ENCODE peak calls at places on chromosomes 7 and 10, in four cellular contexts. One of them, this sample, is unnamed.

GRCh38 chr7:105691692-105692564 is 110.6 kb upstream of the EFCAB10 start:
- DNase-seq in activated T-cell treated with anti-CD3 and anti-CD28 coated beads for 1 hour: peak; percentile 51
- DNase-seq in activated CD4-positive, alpha-beta T cell treated with anti-CD3 and anti-CD28 coated beads, Interleukin-2, amount 10 ng/mL, durations not matched to agents 7 days and 5 days: peak; percentile 67
- DNase-seq in HL-60: no peak
- DNase-seq in this sample: peak; percentile 71

GRCh38 chr10:69769395-69769989 is 32.2 kb upstream of the COL13A1 start:
- DNase-seq in activated T-cell treated with anti-CD3 and anti-CD28 coated beads for 1 hour: no peak
- DNase-seq in activated CD4-positive, alpha-beta T cell treated with anti-CD3 and anti-CD28 coated beads, Interleukin-2, amount 10 ng/mL, durations not matched to agents 7 days and 5 days: no peak
- DNase-seq in HL-60: no peak
- DNase-seq in this sample: no peak

GRCh38 chr10:116756277-116756676 is 13.9 kb upstream of the HSPA12A start:
- DNase-seq in activated T-cell treated with anti-CD3 and anti-CD28 coated beads for 1 hour: no peak
- DNase-seq in activated CD4-positive, alpha-beta T cell treated with anti-CD3 and anti-CD28 coated beads, Interleukin-2, amount 10 ng/mL, durations not matched to agents 7 days and 5 days: no peak
- DNase-seq in HL-60: no peak
- DNase-seq in this sample: no peak

GRCh38 chr7:49099587-49100326 is 175.4 kb downstream of the CDC14C start:
- DNase-seq in activated T-cell treated with anti-CD3 and anti-CD28 coated beads for 1 hour: no peak
- DNase-seq in activated CD4-positive, alpha-beta T cell treated with anti-CD3 and anti-CD28 coated beads, Interleukin-2, amount 10 ng/mL, durations not matched to agents 7 days and 5 days: no peak
- DNase-seq in HL-60: no peak
- DNase-seq in this sample: no peak

GRCh38 chr7:38757946-38758345 is 126.8 kb upstream of the AMPH start:
- DNase-seq in activated T-cell treated with anti-CD3 and anti-CD28 coated beads for 1 hour: no peak
- DNase-seq in activated CD4-positive, alpha-beta T cell treated with anti-CD3 and anti-CD28 coated beads, Interleukin-2, amount 10 ng/mL, durations not matched to agents 7 days and 5 days: no peak
- DNase-seq in HL-60: no peak
- DNase-seq in this sample: no peak

GRCh38 chr10:62934258-62934657 is 118.1 kb upstream of the EGR2 start:
- DNase-seq in activated T-cell treated with anti-CD3 and anti-CD28 coated beads for 1 hour: no peak
- DNase-seq in activated CD4-positive, alpha-beta T cell treated with anti-CD3 and anti-CD28 coated beads, Interleukin-2, amount 10 ng/mL, durations not matched to agents 7 days and 5 days: no peak
- DNase-seq in HL-60: no peak
- DNase-seq in this sample: no peak

GRCh38 chr10:7085147-7085912 is 325.5 kb downstream of the SFMBT2 start:
- DNase-seq in activated T-cell treated with anti-CD3 and anti-CD28 coated beads for 1 hour: no peak
- DNase-seq in activated CD4-positive, alpha-beta T cell treated with anti-CD3 and anti-CD28 coated beads, Interleukin-2, amount 10 ng/mL, durations not matched to agents 7 days and 5 days: no peak
- DNase-seq in HL-60: peak; percentile 15
- DNase-seq in this sample: no peak

GRCh38 chr10:129774082-129774735 is 189.9 kb downstream of the EBF3 start:
- DNase-seq in activated T-cell treated with anti-CD3 and anti-CD28 coated beads for 1 hour: no peak
- DNase-seq in activated CD4-positive, alpha-beta T cell treated with anti-CD3 and anti-CD28 coated beads, Interleukin-2, amount 10 ng/mL, durations not matched to agents 7 days and 5 days: no peak
- DNase-seq in HL-60: no peak
- DNase-seq in this sample: no peak

GRCh38 chr7:68020102-68020501 is 1023.5 kb downstream of the TYW1 start:
- DNase-seq in activated T-cell treated with anti-CD3 and anti-CD28 coated beads for 1 hour: no peak
- DNase-seq in activated CD4-positive, alpha-beta T cell treated with anti-CD3 and anti-CD28 coated beads, Interleukin-2, amount 10 ng/mL, durations not matched to agents 7 days and 5 days: no peak
- DNase-seq in HL-60: no peak
- DNase-seq in this sample: no peak

GRCh38 chr7:106056513-106057203 is 55.5 kb downstream of the SYPL1 start:
- DNase-seq in activated T-cell treated with anti-CD3 and anti-CD28 coated beads for 1 hour: peak; percentile 60
- DNase-seq in activated CD4-positive, alpha-beta T cell treated with anti-CD3 and anti-CD28 coated beads, Interleukin-2, amount 10 ng/mL, durations not matched to agents 7 days and 5 days: peak; percentile 75
- DNase-seq in HL-60: peak; percentile 15
- DNase-seq in this sample: peak; percentile 71

GRCh38 chr7:16926283-16926682 is 44.5 kb upstream of the AGR3 start:
- DNase-seq in activated T-cell treated with anti-CD3 and anti-CD28 coated beads for 1 hour: no peak
- DNase-seq in activated CD4-positive, alpha-beta T cell treated with anti-CD3 and anti-CD28 coated beads, Interleukin-2, amount 10 ng/mL, durations not matched to agents 7 days and 5 days: peak; percentile 22
- DNase-seq in HL-60: peak; percentile 39
- DNase-seq in this sample: no peak

GRCh38 chr7:47304727-47305719 is 276.9 kb downstream of the TNS3 start:
- DNase-seq in activated T-cell treated with anti-CD3 and anti-CD28 coated beads for 1 hour: no peak
- DNase-seq in activated CD4-positive, alpha-beta T cell treated with anti-CD3 and anti-CD28 coated beads, Interleukin-2, amount 10 ng/mL, durations not matched to agents 7 days and 5 days: no peak
- DNase-seq in HL-60: no peak
- DNase-seq in this sample: no peak

GRCh38 chr7:25196132-25196896 is 32.0 kb downstream of the NPVF start:
- DNase-seq in activated T-cell treated with anti-CD3 and anti-CD28 coated beads for 1 hour: no peak
- DNase-seq in activated CD4-positive, alpha-beta T cell treated with anti-CD3 and anti-CD28 coated beads, Interleukin-2, amount 10 ng/mL, durations not matched to agents 7 days and 5 days: no peak
- DNase-seq in HL-60: no peak
- DNase-seq in this sample: no peak

GRCh38 chr7:1403844-1404404 is 55.3 kb downstream of the MICALL2 start:
- DNase-seq in activated T-cell treated with anti-CD3 and anti-CD28 coated beads for 1 hour: no peak
- DNase-seq in activated CD4-positive, alpha-beta T cell treated with anti-CD3 and anti-CD28 coated beads, Interleukin-2, amount 10 ng/mL, durations not matched to agents 7 days and 5 days: no peak
- DNase-seq in HL-60: no peak
- DNase-seq in this sample: no peak

GRCh38 chr7:117088623-117089199 is 135.4 kb downstream of the ST7 start:
- DNase-seq in activated T-cell treated with anti-CD3 and anti-CD28 coated beads for 1 hour: no peak
- DNase-seq in activated CD4-positive, alpha-beta T cell treated with anti-CD3 and anti-CD28 coated beads, Interleukin-2, amount 10 ng/mL, durations not matched to agents 7 days and 5 days: no peak
- DNase-seq in HL-60: no peak
- DNase-seq in this sample: no peak

GRCh38 chr10:72012801-72013200 is 48.6 kb downstream of the CHST3 start:
- DNase-seq in activated T-cell treated with anti-CD3 and anti-CD28 coated beads for 1 hour: no peak
- DNase-seq in activated CD4-positive, alpha-beta T cell treated with anti-CD3 and anti-CD28 coated beads, Interleukin-2, amount 10 ng/mL, durations not matched to agents 7 days and 5 days: no peak
- DNase-seq in HL-60: no peak
- DNase-seq in this sample: no peak

GRCh38 chr10:120131183-120131582 is 238.7 kb downstream of the SEC23IP start:
- DNase-seq in activated T-cell treated with anti-CD3 and anti-CD28 coated beads for 1 hour: no peak
- DNase-seq in activated CD4-positive, alpha-beta T cell treated with anti-CD3 and anti-CD28 coated beads, Interleukin-2, amount 10 ng/mL, durations not matched to agents 7 days and 5 days: peak; percentile 22
- DNase-seq in HL-60: no peak
- DNase-seq in this sample: no peak

GRCh38 chr7:15764986-15765385 is 78.5 kb upstream of the MEOX2 start:
- DNase-seq in activated T-cell treated with anti-CD3 and anti-CD28 coated beads for 1 hour: no peak
- DNase-seq in activated CD4-positive, alpha-beta T cell treated with anti-CD3 and anti-CD28 coated beads, Interleukin-2, amount 10 ng/mL, durations not matched to agents 7 days and 5 days: no peak
- DNase-seq in HL-60: no peak
- DNase-seq in this sample: no peak

GRCh38 chr7:26993816-26994810 is 101.7 kb downstream of the HOXA1 start:
- DNase-seq in activated T-cell treated with anti-CD3 and anti-CD28 coated beads for 1 hour: no peak
- DNase-seq in activated CD4-positive, alpha-beta T cell treated with anti-CD3 and anti-CD28 coated beads, Interleukin-2, amount 10 ng/mL, durations not matched to agents 7 days and 5 days: no peak
- DNase-seq in HL-60: no peak
- DNase-seq in this sample: no peak

GRCh38 chr7:150431839-150432658 is 18.4 kb upstream of the GIMAP8 start:
- DNase-seq in activated T-cell treated with anti-CD3 and anti-CD28 coated beads for 1 hour: no peak
- DNase-seq in activated CD4-positive, alpha-beta T cell treated with anti-CD3 and anti-CD28 coated beads, Interleukin-2, amount 10 ng/mL, durations not matched to agents 7 days and 5 days: no peak
- DNase-seq in HL-60: no peak
- DNase-seq in this sample: no peak

GRCh38 chr7:157757211-157757610 is 420.4 kb downstream of the DNAJB6 start:
- DNase-seq in activated T-cell treated with anti-CD3 and anti-CD28 coated beads for 1 hour: no peak
- DNase-seq in activated CD4-positive, alpha-beta T cell treated with anti-CD3 and anti-CD28 coated beads, Interleukin-2, amount 10 ng/mL, durations not matched to agents 7 days and 5 days: no peak
- DNase-seq in HL-60: no peak
- DNase-seq in this sample: no peak

GRCh38 chr7:36127075-36127740 is 25.8 kb upstream of the EEPD1 start:
- DNase-seq in activated T-cell treated with anti-CD3 and anti-CD28 coated beads for 1 hour: no peak
- DNase-seq in activated CD4-positive, alpha-beta T cell treated with anti-CD3 and anti-CD28 coated beads, Interleukin-2, amount 10 ng/mL, durations not matched to agents 7 days and 5 days: no peak
- DNase-seq in HL-60: no peak
- DNase-seq in this sample: no peak

GRCh38 chr10:29344073-29344820 is 55.4 kb downstream of the LYZL1 start:
- DNase-seq in activated T-cell treated with anti-CD3 and anti-CD28 coated beads for 1 hour: no peak
- DNase-seq in activated CD4-positive, alpha-beta T cell treated with anti-CD3 and anti-CD28 coated beads, Interleukin-2, amount 10 ng/mL, durations not matched to agents 7 days and 5 days: no peak
- DNase-seq in HL-60: no peak
- DNase-seq in this sample: no peak

GRCh38 chr10:47424231-47424630 is 40.1 kb upstream of the ZNF488 start:
- DNase-seq in activated T-cell treated with anti-CD3 and anti-CD28 coated beads for 1 hour: no peak
- DNase-seq in activated CD4-positive, alpha-beta T cell treated with anti-CD3 and anti-CD28 coated beads, Interleukin-2, amount 10 ng/mL, durations not matched to agents 7 days and 5 days: no peak
- DNase-seq in HL-60: no peak
- DNase-seq in this sample: no peak

GRCh38 chr10:74705361-74705980 is 120.9 kb upstream of the KAT6B start:
- DNase-seq in activated T-cell treated with anti-CD3 and anti-CD28 coated beads for 1 hour: no peak
- DNase-seq in activated CD4-positive, alpha-beta T cell treated with anti-CD3 and anti-CD28 coated beads, Interleukin-2, amount 10 ng/mL, durations not matched to agents 7 days and 5 days: no peak
- DNase-seq in HL-60: no peak
- DNase-seq in this sample: no peak

GRCh38 chr7:156533964-156534363 is 106.6 kb upstream of the RNF32 start:
- DNase-seq in activated T-cell treated with anti-CD3 and anti-CD28 coated beads for 1 hour: no peak
- DNase-seq in activated CD4-positive, alpha-beta T cell treated with anti-CD3 and anti-CD28 coated beads, Interleukin-2, amount 10 ng/mL, durations not matched to agents 7 days and 5 days: no peak
- DNase-seq in HL-60: no peak
- DNase-seq in this sample: no peak

GRCh38 chr7:40978047-40978446 is 724.8 kb downstream of the INHBA start:
- DNase-seq in activated T-cell treated with anti-CD3 and anti-CD28 coated beads for 1 hour: no peak
- DNase-seq in activated CD4-positive, alpha-beta T cell treated with anti-CD3 and anti-CD28 coated beads, Interleukin-2, amount 10 ng/mL, durations not matched to agents 7 days and 5 days: no peak
- DNase-seq in HL-60: no peak
- DNase-seq in this sample: no peak

GRCh38 chr10:132560248-132560731 is 22.7 kb downstream of the INPP5A start:
- DNase-seq in activated T-cell treated with anti-CD3 and anti-CD28 coated beads for 1 hour: no peak
- DNase-seq in activated CD4-positive, alpha-beta T cell treated with anti-CD3 and anti-CD28 coated beads, Interleukin-2, amount 10 ng/mL, durations not matched to agents 7 days and 5 days: no peak
- DNase-seq in HL-60: peak; percentile 68
- DNase-seq in this sample: no peak

GRCh38 chr7:154308928-154309327 is 256.7 kb downstream of the DPP6 start:
- DNase-seq in activated T-cell treated with anti-CD3 and anti-CD28 coated beads for 1 hour: no peak
- DNase-seq in activated CD4-positive, alpha-beta T cell treated with anti-CD3 and anti-CD28 coated beads, Interleukin-2, amount 10 ng/mL, durations not matched to agents 7 days and 5 days: no peak
- DNase-seq in HL-60: no peak
- DNase-seq in this sample: no peak

This sample was measured in CD8-positive, alpha-beta T cell.